ENCODE peak calls at places on chromosomes 1 and 21, in four cellular contexts. One of them, this sample, is unnamed.

GRCh38 chr1:224201336-224201735 is 18.3 kb downstream of the DEGS1 start:
- DNase-seq in transverse colon: no peak
- DNase-seq in heart left ventricle: no peak
- DNase-seq in K562: no peak
- DNase-seq in this sample: no peak

GRCh38 chr1:230186874-230187273 is 119.8 kb downstream of the GALNT2 start:
- DNase-seq in transverse colon: no peak
- DNase-seq in K562: no peak
- DNase-seq in heart left ventricle: no peak
- DNase-seq in this sample: peak

GRCh38 chr21:40299441-40299840 is 432.2 kb downstream of the PCP4 start:
- DNase-seq in K562: no peak
- DNase-seq in transverse colon: no peak
- DNase-seq in heart left ventricle: no peak
- DNase-seq in this sample: no peak

GRCh38 chr1:245742891-245743290 is 588.1 kb downstream of the KIF26B start:
- DNase-seq in heart left ventricle: no peak
- DNase-seq in K562: no peak
- DNase-seq in transverse colon: no peak
- DNase-seq in this sample: no peak

GRCh38 chr1:45685308-45686080 is 839 bp downstream of the GPBP1L1 start:
- DNase-seq in K562: peak
- DNase-seq in transverse colon: no peak
- DNase-seq in heart left ventricle: no peak
- DNase-seq in this sample: no peak

GRCh38 chr1:19448491-19449439 is 36.6 kb downstream of the CAPZB start:
- DNase-seq in heart left ventricle: peak
- DNase-seq in K562: no peak
- DNase-seq in transverse colon: peak
- DNase-seq in this sample: peak

GRCh38 chr1:3533051-3534048 is 78.0 kb downstream of the MEGF6 start:
- DNase-seq in K562: peak
- DNase-seq in heart left ventricle: no peak
- DNase-seq in transverse colon: no peak
- DNase-seq in this sample: no peak

GRCh38 chr1:163872067-163872466 is 550.3 kb downstream of the NUF2 start:
- DNase-seq in transverse colon: no peak
- DNase-seq in K562: no peak
- DNase-seq in heart left ventricle: no peak
- DNase-seq in this sample: no peak

GRCh38 chr1:40692429-40692905 is 963 bp downstream of the NFYC start:
- DNase-seq in transverse colon: no peak
- DNase-seq in K562: no peak
- DNase-seq in heart left ventricle: no peak
- DNase-seq in this sample: peak

GRCh38 chr21:25329227-25329626 is 278.1 kb downstream of the MRPL39 start:
- DNase-seq in K562: no peak
- DNase-seq in transverse colon: no peak
- DNase-seq in heart left ventricle: no peak
- DNase-seq in this sample: no peak

GRCh38 chr1:96979287-96979686 is 257.7 kb downstream of the PTBP2 start:
- DNase-seq in heart left ventricle: no peak
- DNase-seq in transverse colon: no peak
- DNase-seq in K562: no peak
- DNase-seq in this sample: no peak

GRCh38 chr1:5570931-5571330 is 421.3 kb downstream of the NPHP4 start:
- DNase-seq in transverse colon: no peak
- DNase-seq in heart left ventricle: no peak
- DNase-seq in K562: no peak
- DNase-seq in this sample: no peak

GRCh38 chr1:205449750-205450443 is 5.9 kb downstream of the BLACAT1 start:
- DNase-seq in K562: peak
- DNase-seq in transverse colon: peak
- DNase-seq in heart left ventricle: no peak
- DNase-seq in this sample: peak

GRCh38 chr1:198756470-198756869 is 117.6 kb downstream of the PTPRC start:
- DNase-seq in K562: no peak
- DNase-seq in transverse colon: no peak
- DNase-seq in heart left ventricle: no peak
- DNase-seq in this sample: no peak

GRCh38 chr21:39373634-39374033 is 24.7 kb upstream of the HMGN1 start:
- DNase-seq in heart left ventricle: no peak
- DNase-seq in transverse colon: no peak
- DNase-seq in K562: peak
- DNase-seq in this sample: no peak

GRCh38 chr21:43362306-43362927 is 64.5 kb downstream of the SIK1 start:
- DNase-seq in heart left ventricle: peak
- DNase-seq in transverse colon: peak
- DNase-seq in K562: no peak
- DNase-seq in this sample: peak

GRCh38 chr1:36024761-36025303 is 59.1 kb upstream of the TEKT2 start:
- DNase-seq in transverse colon: no peak
- DNase-seq in K562: no peak
- DNase-seq in heart left ventricle: no peak
- DNase-seq in this sample: no peak

GRCh38 chr1:21261551-21262281 is 28.5 kb downstream of the ECE1 start:
- DNase-seq in transverse colon: peak
- DNase-seq in heart left ventricle: peak
- DNase-seq in K562: peak
- DNase-seq in this sample: peak
- TF ChIP-seq POLR2A in transverse colon: no peak
- TF ChIP-seq POLR2A in heart left ventricle: no peak
- TF ChIP-seq POLR2A in K562: peak
- TF ChIP-seq POLR2A in this sample: no peak

GRCh38 chr1:110619412-110620249 is 13.5 kb upstream of the KCNA2 start:
- DNase-seq in heart left ventricle: peak
- DNase-seq in K562: peak
- DNase-seq in transverse colon: peak
- DNase-seq in this sample: peak
- H3K27ac ChIP-seq in heart left ventricle: no peak
- H3K27ac ChIP-seq in K562: no peak
- H3K27ac ChIP-seq in transverse colon: peak
- H3K27ac ChIP-seq in this sample: peak

GRCh38 chr1:204123376-204123775 is 28.5 kb downstream of the ETNK2 start:
- DNase-seq in heart left ventricle: no peak
- DNase-seq in K562: peak
- DNase-seq in transverse colon: peak
- DNase-seq in this sample: peak
- TF ChIP-seq CTCF in heart left ventricle: peak
- TF ChIP-seq CTCF in K562: peak
- TF ChIP-seq CTCF in transverse colon: peak
- TF ChIP-seq CTCF in this sample: peak

GRCh38 chr1:31798433-31799195 is 17.2 kb downstream of the SPOCD1 start:
- DNase-seq in K562: no peak
- DNase-seq in transverse colon: peak
- DNase-seq in heart left ventricle: no peak
- DNase-seq in this sample: no peak
- TF ChIP-seq POLR2A in K562: no peak
- TF ChIP-seq POLR2A in transverse colon: no peak
- TF ChIP-seq POLR2A in heart left ventricle: no peak
- TF ChIP-seq POLR2A in this sample: no peak